ENCODE peak calls at places on chromosomes 12 and 14, in ten cellular contexts. F, J, Y, E, Q, W, O, K, I and T are unnamed samples.

GRCh38 chr12:32240210-32240609 is 133.6 kb downstream of the BICD1 start:
- DNase-seq in W (no peak), Y (no peak), I (no peak), Q (no peak), O (no peak), K (no peak), E (no peak), J (no peak), F (no peak), T (no peak)

GRCh38 chr12:120646044-120646443 is 5.6 kb downstream of the CABP1 start:
- DNase-seq in Q (no peak), K (no peak), F (no peak), I (no peak), O (no peak), E (no peak), Y (no peak), J (no peak), W (no peak), T (no peak)

GRCh38 chr12:180445-180844 is 33.5 kb downstream of the SLC6A12 start:
- DNase-seq in I (no peak), F (peak), Q (no peak), W (no peak), E (no peak), K (peak), Y (no peak), J (peak), O (no peak), T (no peak)

GRCh38 chr12:93638954-93639353 is 38.2 kb upstream of the CRADD start:
- DNase-seq in J (no peak), O (no peak), K (no peak), Q (no peak), E (no peak), I (no peak), Y (no peak), W (no peak), F (no peak), T (no peak)

GRCh38 chr12:65532744-65533143 is 254.3 kb downstream of the MSRB3 start:
- DNase-seq in W (no peak), Q (no peak), Y (no peak), E (no peak), O (peak), I (no peak), K (peak), F (no peak), J (no peak), T (peak)

GRCh38 chr14:75640876-75641275 is 19.8 kb downstream of the ERG28 start:
- DNase-seq in Q (no peak), I (no peak), J (no peak), O (no peak), F (no peak), W (no peak), Y (no peak), K (no peak), E (no peak), T (no peak)

GRCh38 chr12:77974643-77975042 is 143.9 kb downstream of the NAV3 start:
- DNase-seq in E (no peak), I (no peak), W (no peak), F (no peak), Y (no peak), K (no peak), O (no peak), J (no peak), Q (no peak), T (no peak)

GRCh38 chr12:45273717-45274271 is 57.9 kb downstream of the ANO6 start:
- DNase-seq in Y (no peak), Q (no peak), K (peak), J (no peak), F (peak), W (peak), E (no peak), O (peak), I (no peak), T (peak)

GRCh38 chr12:65171870-65172269 is 2.5 kb downstream of the LEMD3 start:
- DNase-seq in J (no peak), Y (no peak), W (no peak), K (no peak), I (no peak), Q (no peak), O (peak), E (no peak), F (no peak), T (no peak)

GRCh38 chr12:26614217-26614616 is 218.8 kb downstream of the ITPR2 start:
- DNase-seq in J (no peak), K (peak), Q (no peak), I (no peak), Y (peak), F (no peak), O (peak), E (peak), W (no peak), T (peak)

GRCh38 chr14:104998801-104999200 is 13.2 kb downstream of the CLBA1 start:
- DNase-seq in E (no peak), I (no peak), K (no peak), O (no peak), Q (no peak), W (no peak), J (no peak), Y (no peak), F (no peak), T (no peak)

GRCh38 chr12:3447318-3447717 is 43.7 kb upstream of the PRMT8 start:
- DNase-seq in W (no peak), E (no peak), Q (no peak), K (no peak), I (no peak), J (no peak), O (no peak), Y (no peak), F (peak), T (no peak)

GRCh38 chr12:32134144-32134888 is 27.7 kb downstream of the BICD1 start:
- DNase-seq in E (no peak), K (peak), I (peak), Q (no peak), F (no peak), Y (peak), J (no peak), O (no peak), W (no peak), T (no peak)

GRCh38 chr14:104734991-104735779 is 11.2 kb downstream of the ADSS1 start:
- DNase-seq in O (no peak), Q (no peak), I (no peak), J (no peak), E (no peak), W (no peak), K (no peak), F (peak), Y (no peak), T (peak)

GRCh38 chr14:61281186-61281676 is at the start of gene TMEM30B:
- DNase-seq in W (peak), I (peak), E (no peak), Q (no peak), J (no peak), F (no peak), Y (no peak), K (no peak), O (peak), T (peak)

GRCh38 chr12:45914090-45914489 is 76.3 kb downstream of the SCAF11 start:
- DNase-seq in E (no peak), O (peak), Y (no peak), Q (no peak), J (no peak), F (no peak), I (no peak), K (peak), W (no peak), T (no peak)

GRCh38 chr12:91023326-91024004 is 18.7 kb upstream of the EPYC start:
- DNase-seq in Q (no peak), O (no peak), J (no peak), E (no peak), Y (no peak), I (no peak), W (no peak), F (no peak), K (peak), T (no peak)

GRCh38 chr12:44154128-44154527 is 318.2 kb downstream of the TMEM117 start:
- DNase-seq in Y (no peak), E (no peak), W (no peak), F (no peak), I (no peak), O (no peak), Q (no peak), J (no peak), K (peak), T (no peak)

GRCh38 chr12:113788020-113788856 is 177.9 kb downstream of the RBM19 start:
- DNase-seq in J (no peak), E (no peak), F (no peak), O (no peak), Q (no peak), I (no peak), K (peak), Y (no peak), W (no peak), T (no peak)

GRCh38 chr12:121279507-121279915 is 17.0 kb downstream of the CAMKK2 start:
- DNase-seq in I (no peak), W (peak), Y (peak), E (peak), O (no peak), Q (no peak), K (peak), J (peak), F (no peak), T (no peak)

GRCh38 chr12:49505672-49506071 is 33.2 kb upstream of the KCNH3 start:
- DNase-seq in E (no peak), F (no peak), J (no peak), O (no peak), I (no peak), Y (no peak), Q (no peak), W (no peak), K (peak), T (no peak)

GRCh38 chr14:61003571-61003970 is 22.5 kb downstream of the SLC38A6 start:
- DNase-seq in Y (no peak), O (no peak), I (no peak), J (no peak), K (peak), E (no peak), W (no peak), Q (no peak), F (no peak), T (no peak)

GRCh38 chr14:50875359-50876090 is 3.7 kb downstream of the ABHD12B start:
- DNase-seq in E (no peak), K (peak), I (peak), O (no peak), J (no peak), F (no peak), Y (no peak), Q (peak), W (no peak), T (no peak)

GRCh38 chr12:55935742-55936151 is 4.8 kb downstream of the DGKA start:
- DNase-seq in J (peak), E (no peak), W (no peak), O (no peak), I (no peak), F (no peak), Q (peak), K (no peak), Y (no peak), T (no peak)
- H3K27ac ChIP-seq in J (peak), E (no peak), W (peak), O (no peak), I (no peak), F (no peak), Q (peak), K (no peak), Y (no peak), T (peak)

GRCh38 chr12:96240656-96241055 is 46.5 kb downstream of the ELK3 start:
- DNase-seq in K (no peak), Q (no peak), J (no peak), O (no peak), E (no peak), F (no peak), I (no peak), Y (peak), W (no peak), T (no peak)
- H3K27ac ChIP-seq in K (no peak), Q (peak), J (peak), O (peak), E (no peak), F (peak), I (no peak), Y (peak), W (no peak), T (peak)

DNA sequence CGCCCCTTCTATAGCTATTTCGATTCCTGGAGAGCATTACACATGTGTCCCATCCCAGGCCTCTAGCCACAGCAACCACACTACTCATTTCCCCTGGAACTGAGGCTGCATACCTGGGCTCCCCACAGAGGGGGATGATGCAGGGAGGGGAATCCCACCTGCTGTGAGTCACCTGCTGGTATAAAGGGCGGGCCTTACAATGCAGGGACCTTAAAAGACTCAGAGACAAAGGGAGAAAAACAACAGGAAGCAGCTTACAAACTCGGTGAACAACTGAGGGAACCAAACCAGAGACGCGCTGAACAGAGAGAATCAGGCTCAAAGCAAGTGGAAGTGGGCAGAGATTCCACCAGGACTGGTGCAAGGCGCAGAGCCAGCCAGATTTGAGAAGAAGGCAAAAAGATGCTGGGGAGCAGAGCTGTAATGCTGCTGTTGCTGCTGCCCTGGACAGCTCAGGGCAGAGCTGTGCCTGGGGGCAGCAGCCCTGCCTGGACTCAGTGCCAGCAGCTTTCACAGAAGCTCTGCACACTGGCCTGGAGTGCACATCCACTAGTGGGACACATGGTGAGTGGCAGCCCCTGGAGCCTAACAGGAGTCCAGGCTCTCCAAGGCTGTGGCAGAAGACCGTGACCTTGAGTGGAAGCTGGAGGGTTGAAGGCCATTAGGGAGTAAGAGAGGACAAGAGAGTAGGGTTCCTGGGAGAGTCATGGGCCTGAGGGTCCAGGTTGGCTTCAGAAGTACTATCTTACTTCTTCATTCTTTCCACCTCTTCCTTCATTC is at the start of gene IL23A:
- DNase-seq in Y (no peak), K (peak), W (no peak), I (peak), F (no peak), O (peak), Q (peak), J (no peak), E (no peak), T (peak)
- H3K27ac ChIP-seq in Y (no peak), K (no peak), W (no peak), I (peak), F (no peak), O (peak), Q (peak), J (no peak), E (peak), T (peak)

GRCh38 chr14:91377700-91378652 is 39.6 kb downstream of the CCDC88C start:
- DNase-seq in E (no peak), O (no peak), J (no peak), W (no peak), I (no peak), Q (no peak), Y (peak), F (no peak), K (no peak), T (peak)
- H3K27ac ChIP-seq in E (no peak), O (peak), J (no peak), W (peak), I (peak), Q (peak), Y (peak), F (no peak), K (no peak), T (peak)

DNA sequence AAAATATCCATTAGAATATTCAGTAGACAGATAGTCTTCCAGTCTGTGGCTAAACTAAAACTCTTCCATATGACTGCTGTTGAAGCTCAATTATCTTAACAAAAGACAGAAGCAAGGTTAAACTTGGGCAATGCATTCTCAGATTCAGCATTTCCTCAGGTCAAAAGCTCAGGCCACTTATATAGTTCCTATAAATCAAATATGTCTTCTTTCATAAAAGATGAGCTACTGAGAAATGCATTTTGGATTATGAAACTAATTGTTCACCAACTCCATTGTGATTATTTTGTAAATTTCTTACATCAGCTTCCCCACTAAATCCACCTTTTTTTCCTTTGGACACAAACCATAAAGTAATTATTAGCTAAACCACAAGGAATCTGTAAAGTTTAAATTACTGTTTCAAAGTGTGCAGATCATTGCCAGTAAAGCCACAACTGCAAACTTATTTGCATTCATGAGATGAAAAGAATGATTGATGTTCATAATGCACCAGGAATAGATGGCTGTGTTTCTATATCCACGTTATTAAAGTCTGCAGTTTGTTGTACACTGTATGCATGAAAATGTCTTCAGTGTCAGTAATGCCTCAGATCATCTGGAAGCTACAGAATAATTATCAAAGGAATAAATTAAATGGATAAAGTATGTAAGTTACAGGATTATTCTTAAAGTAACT is 224.3 kb downstream of the FBXL14 start:
- DNase-seq in Q (no peak), F (no peak), I (no peak), K (no peak), W (no peak), E (no peak), J (no peak), O (no peak), Y (no peak), T (no peak)
- H3K27ac ChIP-seq in Q (no peak), F (no peak), I (no peak), K (no peak), W (no peak), E (no peak), J (peak), O (no peak), Y (peak), T (no peak)

GRCh38 chr12:12017798-12018197 is 52.9 kb upstream of the BCL2L14 start:
- DNase-seq in J (no peak), F (no peak), E (no peak), Q (no peak), K (no peak), O (no peak), Y (no peak), I (no peak), W (no peak), T (no peak)
- H3K27ac ChIP-seq in J (no peak), F (no peak), E (no peak), Q (no peak), K (no peak), O (no peak), Y (peak), I (no peak), W (no peak), T (no peak)

GRCh38 chr14:49483266-49483665 is 102.9 kb downstream of the RPS29 start:
- DNase-seq in F (no peak), I (no peak), O (no peak), E (no peak), K (no peak), Y (peak), W (no peak), J (no peak), Q (no peak), T (no peak)
- H3K27ac ChIP-seq in F (no peak), I (no peak), O (no peak), E (no peak), K (no peak), Y (peak), W (no peak), J (no peak), Q (no peak), T (no peak)

DNA sequence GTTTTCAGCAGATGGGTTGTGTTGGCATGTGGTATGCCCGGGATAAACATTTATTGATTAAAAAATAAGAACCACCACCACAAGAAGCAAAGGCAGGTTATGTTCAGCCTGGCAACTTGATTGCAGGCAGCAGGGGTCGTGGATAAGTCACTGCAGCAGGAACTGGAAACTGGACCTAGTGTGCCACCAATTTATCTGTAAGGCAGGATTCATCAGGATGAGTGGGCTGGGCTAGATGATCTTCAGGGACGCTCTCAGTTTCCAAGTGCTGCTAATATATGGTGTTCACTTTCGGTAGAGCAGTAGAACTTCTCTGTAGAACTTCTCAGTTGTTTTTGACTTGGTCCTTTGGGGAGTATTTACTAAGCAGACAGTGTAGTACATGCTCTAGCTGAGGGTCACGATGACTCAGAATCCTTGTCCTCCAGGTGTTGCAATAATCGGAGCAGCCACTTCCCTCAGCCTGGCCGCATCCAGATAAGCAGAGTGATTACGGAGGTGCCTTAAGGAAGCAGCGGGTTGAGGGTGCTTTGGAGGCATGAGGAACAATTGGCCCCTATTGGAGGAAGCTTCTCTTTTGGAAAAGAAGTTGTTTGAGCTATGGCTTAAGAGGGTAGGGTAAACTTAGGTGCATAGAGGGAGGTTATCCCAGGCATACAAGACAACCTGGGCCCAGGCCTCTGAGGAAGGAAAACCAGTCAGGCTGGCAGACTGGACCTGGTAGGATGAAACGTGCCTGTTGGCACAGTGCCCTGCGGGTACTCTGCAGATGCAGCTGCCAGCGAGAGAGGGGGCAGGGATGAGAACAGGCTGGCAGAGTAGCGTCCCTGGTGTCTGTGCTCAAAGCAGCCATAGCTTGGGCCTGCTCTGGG is 104.0 kb downstream of the GPR135 start:
- DNase-seq in K (peak), F (peak), W (peak), J (peak), Y (peak), E (no peak), O (peak), Q (no peak), I (no peak), T (peak)
- H3K27ac ChIP-seq in K (no peak), F (no peak), W (peak), J (peak), Y (peak), E (no peak), O (peak), Q (no peak), I (no peak), T (no peak)

DNA sequence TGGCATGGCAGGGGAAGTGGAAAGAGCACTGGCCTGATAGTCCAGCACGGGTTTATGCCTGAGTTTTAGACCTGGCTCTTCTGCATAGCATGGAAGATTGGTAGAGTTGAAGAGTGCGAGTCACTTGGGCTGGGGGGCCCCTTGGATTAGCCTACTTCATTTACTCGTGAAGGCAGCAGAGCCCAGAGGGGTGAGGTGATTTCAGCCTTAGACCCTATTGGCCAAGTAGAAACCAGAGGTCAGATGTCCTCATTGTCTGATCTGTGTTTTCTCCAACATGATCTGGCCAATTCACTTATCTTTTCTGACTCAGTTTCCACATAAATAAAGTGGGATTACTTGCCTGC is 1.9 kb downstream of the PLEKHG3 start:
- DNase-seq in J (no peak), O (no peak), E (no peak), F (no peak), W (no peak), Y (no peak), K (no peak), Q (no peak), I (no peak), T (no peak)
- H3K27ac ChIP-seq in J (peak), O (peak), E (peak), F (peak), W (peak), Y (no peak), K (no peak), Q (peak), I (no peak), T (no peak)